ENCODE peak calls at places on chromosomes 13 and 19, in four cellular contexts. One of them, this sample, is unnamed.

GRCh38 chr19:16369664-16370576 is 45.3 kb downstream of the KLF2 start:
- DNase-seq in psoas muscle: peak
- DNase-seq in activated B cell treated with CpG ODN at 0.5 μM for 24 hours: no peak
- DNase-seq in neural progenitor cell: no peak
- DNase-seq in this sample: no peak

GRCh38 chr19:51607920-51608562 is 22.2 kb downstream of the SIGLEC5 start:
- DNase-seq in neural progenitor cell: peak
- DNase-seq in psoas muscle: peak
- DNase-seq in activated B cell treated with CpG ODN at 0.5 μM for 24 hours: peak
- DNase-seq in this sample: no peak

GRCh38 chr13:38002596-38002995 is 133.0 kb upstream of the TRPC4 start:
- DNase-seq in neural progenitor cell: no peak
- DNase-seq in activated B cell treated with CpG ODN at 0.5 μM for 24 hours: no peak
- DNase-seq in psoas muscle: no peak
- DNase-seq in this sample: no peak

GRCh38 chr19:50792852-50793250 is 2.6 kb downstream of the ACP4 start:
- DNase-seq in psoas muscle: no peak
- DNase-seq in activated B cell treated with CpG ODN at 0.5 μM for 24 hours: no peak
- DNase-seq in neural progenitor cell: no peak
- DNase-seq in this sample: peak

GRCh38 chr19:58361900-58362271 is 665 bp downstream of the ZNF497 start:
- DNase-seq in psoas muscle: peak
- DNase-seq in activated B cell treated with CpG ODN at 0.5 μM for 24 hours: no peak
- DNase-seq in neural progenitor cell: no peak
- DNase-seq in this sample: peak

GRCh38 chr19:3803986-3804385 is 17.8 kb upstream of the MATK start:
- DNase-seq in neural progenitor cell: no peak
- DNase-seq in activated B cell treated with CpG ODN at 0.5 μM for 24 hours: no peak
- DNase-seq in psoas muscle: no peak
- DNase-seq in this sample: no peak

GRCh38 chr19:45133661-45134060 is 27.1 kb downstream of the NKPD1 start:
- DNase-seq in psoas muscle: no peak
- DNase-seq in activated B cell treated with CpG ODN at 0.5 μM for 24 hours: no peak
- DNase-seq in neural progenitor cell: no peak
- DNase-seq in this sample: no peak

GRCh38 chr13:107124129-107124718 is 556.3 kb upstream of the ARGLU1 start:
- DNase-seq in psoas muscle: no peak
- DNase-seq in neural progenitor cell: peak
- DNase-seq in activated B cell treated with CpG ODN at 0.5 μM for 24 hours: no peak
- DNase-seq in this sample: no peak

GRCh38 chr19:49921871-49922755 is 6.9 kb upstream of the ATF5 start:
- DNase-seq in activated B cell treated with CpG ODN at 0.5 μM for 24 hours: no peak
- DNase-seq in psoas muscle: peak
- DNase-seq in neural progenitor cell: no peak
- DNase-seq in this sample: no peak

GRCh38 chr19:5809469-5809868 is 4.6 kb downstream of the NRTN start:
- DNase-seq in psoas muscle: no peak
- DNase-seq in activated B cell treated with CpG ODN at 0.5 μM for 24 hours: no peak
- DNase-seq in neural progenitor cell: no peak
- DNase-seq in this sample: no peak

GRCh38 chr13:25525884-25526283 is 154.1 kb downstream of the ATP8A2 start:
- DNase-seq in psoas muscle: no peak
- DNase-seq in activated B cell treated with CpG ODN at 0.5 μM for 24 hours: no peak
- DNase-seq in neural progenitor cell: no peak
- DNase-seq in this sample: no peak

DNA sequence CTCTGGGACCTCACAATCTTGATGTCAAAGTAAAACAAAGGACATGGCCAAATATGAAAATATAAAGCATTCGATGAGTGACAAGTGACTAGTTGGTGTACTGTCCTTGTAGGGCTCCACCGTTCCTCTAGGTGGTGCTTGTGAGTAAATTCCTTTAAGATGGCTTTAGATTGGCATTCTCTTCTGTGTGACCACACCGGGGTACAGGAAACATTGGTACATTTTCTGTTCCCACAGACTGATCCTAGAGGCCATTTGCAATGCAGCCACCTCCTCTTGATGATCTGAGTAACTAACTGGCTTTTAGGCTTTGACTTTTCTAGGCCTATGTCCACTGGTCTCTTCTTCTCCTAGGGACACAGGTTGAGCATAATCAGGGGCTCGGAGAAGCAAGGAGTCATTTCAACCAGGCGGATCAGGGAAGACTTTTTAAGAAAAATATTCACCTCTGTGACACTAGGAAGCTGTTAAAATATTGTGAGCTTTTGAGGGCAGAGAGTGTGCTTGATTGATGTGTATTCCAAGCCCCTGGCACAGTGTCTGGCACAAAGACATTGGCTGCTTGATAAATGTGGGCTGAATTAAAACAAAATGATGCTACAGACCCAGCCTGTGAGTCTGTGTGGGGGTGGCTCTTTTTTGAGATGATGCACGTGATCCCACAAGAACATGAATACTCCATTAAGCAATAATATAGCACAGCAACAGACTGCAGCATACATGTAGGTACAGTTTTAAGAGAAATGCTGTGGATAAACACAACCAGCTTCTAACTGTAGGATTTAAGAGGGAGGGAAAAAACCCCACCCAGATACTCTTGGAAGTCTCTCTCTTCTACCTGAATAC is 21.0 kb downstream of the EPSTI1 start:
- DNase-seq in neural progenitor cell: peak
- DNase-seq in psoas muscle: no peak
- DNase-seq in activated B cell treated with CpG ODN at 0.5 μM for 24 hours: no peak
- DNase-seq in this sample: no peak
- TF ChIP-seq CTCF in neural progenitor cell: peak
- TF ChIP-seq CTCF in psoas muscle: peak
- TF ChIP-seq CTCF in activated B cell treated with CpG ODN at 0.5 μM for 24 hours: peak
- TF ChIP-seq CTCF in this sample: peak

DNA sequence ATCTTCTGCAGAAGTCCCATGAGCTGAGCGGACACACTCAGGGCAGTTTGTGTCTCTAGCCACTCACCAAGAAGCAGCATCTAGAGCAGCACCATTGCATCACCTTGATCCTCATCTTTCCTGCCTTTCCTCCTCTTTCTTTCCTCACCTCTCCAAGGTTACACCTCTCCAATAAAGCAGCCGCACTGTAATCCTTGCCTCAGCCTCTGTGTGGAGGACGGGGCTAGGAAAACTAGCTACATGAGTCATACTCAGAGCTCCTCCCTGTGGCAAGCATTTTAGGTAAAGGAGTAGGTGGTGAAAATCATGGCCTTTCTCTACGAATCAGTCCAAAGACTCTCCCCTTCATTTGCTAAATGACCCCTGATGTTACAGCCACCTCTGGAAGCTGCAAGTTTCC is 108.8 kb downstream of the DNAJC15 start:
- DNase-seq in psoas muscle: no peak
- DNase-seq in neural progenitor cell: peak
- DNase-seq in activated B cell treated with CpG ODN at 0.5 μM for 24 hours: no peak
- DNase-seq in this sample: no peak
- TF ChIP-seq CTCF in psoas muscle: peak
- TF ChIP-seq CTCF in neural progenitor cell: peak
- TF ChIP-seq CTCF in activated B cell treated with CpG ODN at 0.5 μM for 24 hours: no peak
- TF ChIP-seq CTCF in this sample: peak

DNA sequence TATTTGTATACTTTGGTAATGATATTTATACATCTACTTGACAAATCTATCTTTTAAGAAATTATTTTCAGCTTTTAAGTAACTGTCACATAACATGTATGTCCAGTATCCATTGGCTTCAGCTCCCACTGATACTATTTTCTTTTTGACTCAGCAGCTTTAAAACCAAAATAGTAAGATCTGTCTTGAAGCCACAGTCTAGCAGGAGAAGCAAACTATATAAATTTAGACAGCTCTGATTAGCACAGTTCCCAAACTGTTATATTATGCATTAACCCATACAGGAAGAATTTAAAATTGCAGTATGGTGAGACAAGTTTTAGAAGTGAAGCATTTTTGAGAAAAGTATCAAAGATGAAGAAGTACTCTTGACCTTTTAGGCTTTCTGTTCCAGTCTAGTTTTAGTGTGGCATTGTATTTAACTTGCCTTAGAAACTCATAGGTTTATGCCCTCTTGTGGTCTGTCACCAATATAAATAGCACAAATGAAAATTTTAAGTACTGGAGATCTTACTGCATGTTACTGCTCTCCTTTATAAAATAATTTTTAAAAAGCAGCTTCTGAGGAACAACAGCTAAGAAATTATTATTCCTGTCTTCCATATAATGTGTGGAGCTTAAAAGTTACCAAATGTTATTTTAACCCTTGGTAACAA is 24.7 kb downstream of the URI1 start:
- DNase-seq in neural progenitor cell: no peak
- DNase-seq in psoas muscle: no peak
- DNase-seq in activated B cell treated with CpG ODN at 0.5 μM for 24 hours: no peak
- DNase-seq in this sample: no peak
- TF ChIP-seq CTCF in neural progenitor cell: peak
- TF ChIP-seq CTCF in psoas muscle: no peak
- TF ChIP-seq CTCF in activated B cell treated with CpG ODN at 0.5 μM for 24 hours: no peak
- TF ChIP-seq CTCF in this sample: peak

DNA sequence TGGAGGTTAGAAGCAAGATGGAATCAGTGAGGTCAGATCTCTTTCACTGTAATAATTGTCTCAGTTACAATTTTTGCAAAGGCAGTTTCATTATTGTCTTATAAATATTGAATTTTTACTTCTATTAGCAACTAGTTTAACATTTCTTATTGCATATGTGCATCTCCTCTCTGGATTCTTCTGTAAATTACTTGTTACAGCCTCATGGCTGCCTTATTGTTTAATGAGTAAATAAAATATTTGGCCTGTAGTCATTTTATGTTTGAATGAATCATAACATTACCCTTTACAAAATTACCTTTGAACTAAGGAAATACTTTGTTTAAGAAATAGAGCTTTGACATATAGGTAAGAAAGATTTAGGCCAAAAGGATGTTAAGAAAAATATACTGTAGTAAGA is 212.4 kb downstream of the SLITRK6 start:
- DNase-seq in activated B cell treated with CpG ODN at 0.5 μM for 24 hours: no peak
- DNase-seq in neural progenitor cell: no peak
- DNase-seq in psoas muscle: no peak
- DNase-seq in this sample: no peak
- TF ChIP-seq CTCF in activated B cell treated with CpG ODN at 0.5 μM for 24 hours: no peak
- TF ChIP-seq CTCF in neural progenitor cell: no peak
- TF ChIP-seq CTCF in psoas muscle: no peak
- TF ChIP-seq CTCF in this sample: no peak

DNA sequence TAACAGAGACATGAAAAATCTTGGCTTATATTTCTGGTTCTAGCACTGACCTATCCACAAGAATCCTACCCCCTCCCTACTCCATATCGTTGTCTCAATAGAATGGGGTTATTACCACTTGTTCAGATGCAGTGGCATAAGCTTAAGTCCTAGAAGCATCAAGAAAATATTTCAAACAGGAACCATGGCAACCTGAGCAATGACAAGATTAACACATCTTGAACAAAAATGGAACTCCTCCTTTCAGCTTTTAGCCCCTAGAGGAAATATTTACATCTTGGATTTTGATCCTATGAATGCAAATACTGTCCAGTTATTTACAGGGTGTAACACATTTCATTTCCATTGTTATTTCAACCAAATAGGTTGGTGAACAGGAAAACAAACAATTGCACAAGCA is 46.1 kb upstream of the TSC22D1 start:
- DNase-seq in psoas muscle: no peak
- DNase-seq in activated B cell treated with CpG ODN at 0.5 μM for 24 hours: no peak
- DNase-seq in neural progenitor cell: no peak
- DNase-seq in this sample: no peak
- TF ChIP-seq CTCF in psoas muscle: no peak
- TF ChIP-seq CTCF in activated B cell treated with CpG ODN at 0.5 μM for 24 hours: no peak
- TF ChIP-seq CTCF in neural progenitor cell: no peak
- TF ChIP-seq CTCF in this sample: no peak

GRCh38 chr13:112880221-112880641 is 88.8 kb upstream of the MCF2L start:
- DNase-seq in psoas muscle: peak
- DNase-seq in neural progenitor cell: no peak
- DNase-seq in activated B cell treated with CpG ODN at 0.5 μM for 24 hours: no peak
- DNase-seq in this sample: no peak
- TF ChIP-seq CTCF in psoas muscle: no peak
- TF ChIP-seq CTCF in neural progenitor cell: no peak
- TF ChIP-seq CTCF in activated B cell treated with CpG ODN at 0.5 μM for 24 hours: no peak
- TF ChIP-seq CTCF in this sample: no peak

DNA sequence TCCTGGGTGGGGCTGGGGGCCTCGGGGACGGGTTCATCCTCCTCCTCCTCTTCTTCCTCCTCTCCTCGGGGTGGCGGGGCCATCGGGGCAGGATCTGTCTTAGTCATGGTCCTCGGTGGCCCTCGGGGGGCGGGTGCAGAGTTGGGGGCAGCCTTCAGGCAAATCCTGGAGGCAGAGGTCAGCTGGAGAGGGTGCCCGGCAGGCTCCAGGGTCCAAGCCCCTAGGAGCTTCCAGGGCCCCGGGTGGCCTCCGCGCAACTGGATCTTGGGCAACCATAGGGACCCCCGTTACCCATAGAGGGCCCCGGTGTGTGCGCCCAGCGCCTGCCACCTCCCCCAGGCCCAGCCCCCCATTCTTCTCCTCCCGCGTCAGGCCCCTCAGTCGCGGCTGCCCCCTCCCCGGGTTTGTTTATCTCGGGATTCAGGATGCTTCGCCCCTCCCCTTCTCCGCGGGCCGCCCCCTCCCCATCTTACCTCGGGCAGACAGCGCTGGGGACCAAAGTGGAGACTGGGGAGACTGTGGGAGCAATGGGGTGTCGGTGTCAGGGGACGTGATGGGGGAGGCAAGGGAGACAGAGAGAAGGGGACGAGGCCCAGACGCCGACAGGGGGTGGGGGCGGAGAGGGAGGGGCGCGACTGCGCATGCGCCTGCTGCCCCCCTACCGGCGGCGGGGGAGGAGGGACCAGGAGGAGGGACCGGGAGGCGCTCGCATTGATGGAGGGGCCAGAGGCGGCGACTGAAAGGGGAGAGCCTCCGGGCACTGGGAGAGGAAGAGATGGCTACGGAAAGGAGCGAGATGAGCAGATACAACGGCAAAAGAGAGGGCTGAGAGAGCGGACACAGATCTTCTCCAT is at the start of gene CLIP3:
- DNase-seq in neural progenitor cell: peak
- DNase-seq in psoas muscle: peak
- DNase-seq in activated B cell treated with CpG ODN at 0.5 μM for 24 hours: no peak
- DNase-seq in this sample: peak
- TF ChIP-seq CTCF in neural progenitor cell: peak
- TF ChIP-seq CTCF in psoas muscle: no peak
- TF ChIP-seq CTCF in activated B cell treated with CpG ODN at 0.5 μM for 24 hours: no peak
- TF ChIP-seq CTCF in this sample: no peak

DNA sequence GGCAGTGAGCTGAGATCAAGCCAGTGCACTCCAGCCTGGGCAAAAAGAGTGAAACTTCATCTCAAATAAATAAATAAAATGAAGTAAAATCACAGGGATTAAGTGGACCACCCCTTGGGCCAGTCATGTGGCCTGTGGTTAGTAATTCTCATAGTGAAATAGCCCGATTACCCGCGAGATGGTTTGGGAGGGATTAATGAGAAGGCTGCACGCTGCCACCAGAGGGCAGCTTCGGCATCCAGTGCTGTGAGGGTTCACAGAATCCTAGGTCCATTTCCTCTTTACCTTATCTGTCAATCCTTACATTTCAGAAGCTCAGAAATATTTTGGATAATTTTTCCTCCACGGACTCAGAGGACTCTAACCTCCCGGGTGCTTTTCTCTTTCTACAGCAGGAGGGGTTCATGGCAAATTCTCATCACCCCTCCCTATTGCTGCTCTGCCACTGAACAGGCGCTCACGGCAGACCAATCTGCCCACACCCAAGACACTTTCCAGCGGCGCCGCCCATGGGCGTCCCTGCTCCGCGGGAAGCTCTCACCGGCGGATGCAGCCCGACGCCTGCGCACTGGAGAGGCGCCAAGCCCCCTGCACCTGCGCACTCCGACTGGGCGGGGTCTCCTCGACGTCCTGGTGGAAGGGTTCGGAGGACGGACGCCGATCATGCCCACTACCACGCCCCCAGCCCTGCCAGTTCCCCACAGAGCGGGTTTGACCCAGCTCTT is 11.0 kb downstream of the ZNF835 start:
- DNase-seq in neural progenitor cell: no peak
- DNase-seq in psoas muscle: no peak
- DNase-seq in activated B cell treated with CpG ODN at 0.5 μM for 24 hours: no peak
- DNase-seq in this sample: peak
- TF ChIP-seq CTCF in neural progenitor cell: no peak
- TF ChIP-seq CTCF in psoas muscle: no peak
- TF ChIP-seq CTCF in activated B cell treated with CpG ODN at 0.5 μM for 24 hours: no peak
- TF ChIP-seq CTCF in this sample: peak

This sample was measured in D721Med.